ENCODE peak calls at places on chromosomes 1 and 21, in eight cellular contexts. P, W, H, Q, U, Y, D and E are unnamed samples.

GRCh38 chr1:64984737-64985136 is 18.4 kb upstream of the JAK1 start:
- DNase-seq in W (no peak), P (no peak), D (no peak), Q (no peak), H (no peak), Y (no peak), U (no peak), E (no peak)

GRCh38 chr1:26784023-26784871 is 3.5 kb upstream of the PIGV start:
- DNase-seq in W (peak; percentile 67), P (peak; percentile 76), D (peak; percentile 26), U (peak; percentile 98), Y (no peak), Q (no peak), H (peak; percentile 80), E (no peak)

GRCh38 chr1:76928511-76928910 is 61.2 kb downstream of the ST6GALNAC5 start:
- DNase-seq in D (no peak), Q (no peak), H (no peak), U (no peak), P (no peak), W (no peak), Y (no peak), E (no peak)

GRCh38 chr21:45330075-45330781 is 42.5 kb upstream of the POFUT2 start:
- DNase-seq in U (peak; percentile 87), Q (no peak), H (peak; percentile 88), W (peak; percentile 70), P (peak; percentile 75), D (no peak), Y (no peak), E (no peak)

GRCh38 chr1:205326812-205327466 is 5.4 kb upstream of the NUAK2 start:
- DNase-seq in Q (no peak), P (no peak), W (no peak), H (peak; percentile 56), D (no peak), U (no peak), Y (no peak), E (no peak)

GRCh38 chr1:206029484-206029883 is 5.8 kb upstream of the CTSE start:
- DNase-seq in P (no peak), Y (no peak), W (peak; percentile 64), U (peak; percentile 25), Q (no peak), D (no peak), H (peak; percentile 20), E (no peak)

GRCh38 chr1:189424746-189425331 is 1052.8 kb downstream of the BRINP3 start:
- DNase-seq in U (peak; percentile 5), D (peak; percentile 4), W (no peak), Q (no peak), H (peak; percentile 40), P (no peak), Y (no peak), E (no peak)

GRCh38 chr1:234106032-234106431 is 201.6 kb downstream of the SLC35F3 start:
- DNase-seq in Y (no peak), Q (no peak), D (no peak), H (no peak), W (no peak), P (no peak), U (no peak), E (no peak)

GRCh38 chr1:11062965-11063401 is 3.2 kb upstream of the SRM start:
- DNase-seq in H (no peak), P (no peak), Y (no peak), W (no peak), Q (no peak), D (no peak), U (no peak), E (no peak)

GRCh38 chr1:149844650-149845255 is 54.6 kb upstream of the BOLA1 start:
- DNase-seq in P (no peak), D (peak; percentile 1), U (no peak), H (no peak), Y (no peak), Q (no peak), W (no peak), E (no peak)

GRCh38 chr1:21823206-21823979 is 11.3 kb downstream of the LDLRAD2 start:
- DNase-seq in P (no peak), Q (no peak), U (no peak), Y (no peak), H (no peak), W (no peak), D (no peak), E (no peak)

GRCh38 chr1:66446261-66447001 is 87.5 kb upstream of the SGIP1 start:
- DNase-seq in D (peak; percentile 76), P (no peak), Y (no peak), U (peak; percentile 82), W (peak; percentile 23), H (peak; percentile 76), Q (no peak), E (peak; percentile 74)

GRCh38 chr1:53593758-53594380 is 134.7 kb downstream of the DMRTB1 start:
- DNase-seq in P (peak; percentile 16), Q (peak; percentile 35), H (no peak), W (no peak), D (peak; percentile 87), Y (no peak), U (peak; percentile 27), E (no peak)

GRCh38 chr21:42844411-42845113 is 34.8 kb downstream of the WDR4 start:
- DNase-seq in Y (no peak), H (no peak), D (no peak), P (peak; percentile 10), U (no peak), W (no peak), Q (no peak), E (no peak)

GRCh38 chr1:210676539-210676938 is 347.8 kb downstream of the HHAT start:
- DNase-seq in U (no peak), P (no peak), Q (no peak), H (no peak), D (no peak), W (no peak), Y (no peak), E (no peak)

DNA sequence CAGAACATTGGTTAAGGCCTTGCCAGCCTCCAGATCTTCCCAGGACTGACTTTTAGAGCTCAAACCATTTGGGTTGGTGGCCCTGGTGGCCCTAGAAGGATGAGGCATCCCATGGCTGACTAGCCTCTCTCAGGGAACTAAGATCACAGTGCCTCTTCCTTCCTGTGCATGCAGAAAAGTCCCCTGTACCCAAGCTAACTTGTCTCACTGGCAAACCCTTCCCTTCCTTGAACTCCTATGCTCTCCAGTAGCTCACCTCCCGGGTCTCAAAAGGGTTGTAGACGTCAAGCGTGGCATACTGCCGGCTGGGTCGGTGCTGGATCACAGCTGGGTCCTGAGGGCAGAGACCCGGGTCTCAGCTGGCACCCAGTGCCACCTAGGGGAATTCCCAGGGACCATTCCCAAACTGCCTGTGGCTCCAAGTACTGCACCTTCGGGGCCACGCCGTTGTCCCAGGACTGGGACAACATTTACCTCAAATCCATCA is 716 bp downstream of the SCAMP3 start:
- DNase-seq in Q (no peak), D (no peak), U (no peak), W (no peak), Y (no peak), P (peak; percentile 29), H (peak; percentile 15), E (no peak)
- TF ChIP-seq CTCF in Q (no peak), D (peak; percentile 27), U (no peak), W (no peak), Y (no peak), P (peak; percentile 14), H (no peak), E (peak; percentile 27)

GRCh38 chr21:20949884-20950283 is 48.3 kb upstream of the NCAM2 start:
- DNase-seq in Y (no peak), P (no peak), H (no peak), Q (no peak), U (no peak), W (no peak), D (no peak), E (no peak)

GRCh38 chr21:20942523-20942922 is 55.7 kb upstream of the NCAM2 start:
- DNase-seq in W (no peak), H (no peak), Q (no peak), Y (no peak), D (no peak), P (no peak), U (no peak), E (no peak)

GRCh38 chr21:20943476-20944085 is 54.6 kb upstream of the NCAM2 start:
- DNase-seq in Y (no peak), W (no peak), Q (no peak), H (no peak), U (no peak), P (no peak), D (no peak), E (no peak)

DNA sequence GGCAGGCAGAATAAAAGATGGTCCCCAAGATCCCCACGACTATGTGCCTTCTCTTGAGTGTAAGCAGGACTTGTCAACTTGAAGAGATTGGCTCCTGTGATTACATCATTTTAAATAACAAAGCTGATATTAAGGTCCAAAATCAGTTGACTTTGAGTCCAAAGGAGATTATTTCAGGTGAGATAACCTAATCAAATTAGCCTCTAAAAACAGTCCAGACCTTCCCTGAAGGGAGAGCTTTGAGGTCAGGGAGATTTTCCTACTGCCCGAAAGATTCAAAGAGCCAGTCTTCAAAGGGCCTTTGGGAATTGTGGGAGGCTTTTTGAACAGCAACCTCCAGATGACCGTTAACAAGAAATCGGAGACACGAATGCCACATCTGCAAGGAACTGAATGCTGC is 51.5 kb upstream of the NCAM2 start:
- DNase-seq in H (no peak), W (no peak), D (no peak), Y (no peak), Q (no peak), U (no peak), P (no peak), E (no peak)
- H3K4me1 ChIP-seq in H (no peaks in the 10 kb centered on the region), W (no peaks in the 10 kb centered on the region), D (no peaks in the 10 kb centered on the region), Y (no peaks in the 10 kb centered on the region), Q (no peaks in the 10 kb centered on the region), U (no peaks in the 10 kb centered on the region), P (no peaks in the 10 kb centered on the region), E (no peaks in the 10 kb centered on the region)

DNA sequence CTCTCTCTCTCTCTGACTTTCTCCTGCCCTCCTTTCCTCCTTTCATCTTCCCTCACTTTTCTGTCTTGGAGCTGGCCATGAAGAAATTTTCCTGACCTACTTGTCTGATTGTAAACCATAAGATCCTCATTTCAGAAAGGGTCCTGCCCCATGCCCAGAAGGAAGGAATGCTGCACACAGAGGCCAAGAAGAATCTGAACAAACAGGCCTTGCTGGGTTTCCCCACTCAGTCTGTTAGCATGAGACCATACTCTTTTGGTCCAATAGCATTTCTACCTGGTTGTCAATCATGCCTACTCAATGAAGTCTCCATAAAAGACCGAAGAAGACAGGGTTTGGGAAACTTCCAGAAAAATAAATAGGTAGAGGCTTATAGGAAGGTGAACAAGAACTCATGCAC is 128.7 kb downstream of the MAB21L3 start:
- DNase-seq in U (no peak), P (no peak), Y (no peak), W (no peak), D (no peak), Q (no peak), H (no peak), E (no peak)
- TF ChIP-seq CTCF in U (no peak), P (no peak), Y (no peak), W (no peak), D (no peak), Q (no peak), H (no peak), E (no peak)

DNA sequence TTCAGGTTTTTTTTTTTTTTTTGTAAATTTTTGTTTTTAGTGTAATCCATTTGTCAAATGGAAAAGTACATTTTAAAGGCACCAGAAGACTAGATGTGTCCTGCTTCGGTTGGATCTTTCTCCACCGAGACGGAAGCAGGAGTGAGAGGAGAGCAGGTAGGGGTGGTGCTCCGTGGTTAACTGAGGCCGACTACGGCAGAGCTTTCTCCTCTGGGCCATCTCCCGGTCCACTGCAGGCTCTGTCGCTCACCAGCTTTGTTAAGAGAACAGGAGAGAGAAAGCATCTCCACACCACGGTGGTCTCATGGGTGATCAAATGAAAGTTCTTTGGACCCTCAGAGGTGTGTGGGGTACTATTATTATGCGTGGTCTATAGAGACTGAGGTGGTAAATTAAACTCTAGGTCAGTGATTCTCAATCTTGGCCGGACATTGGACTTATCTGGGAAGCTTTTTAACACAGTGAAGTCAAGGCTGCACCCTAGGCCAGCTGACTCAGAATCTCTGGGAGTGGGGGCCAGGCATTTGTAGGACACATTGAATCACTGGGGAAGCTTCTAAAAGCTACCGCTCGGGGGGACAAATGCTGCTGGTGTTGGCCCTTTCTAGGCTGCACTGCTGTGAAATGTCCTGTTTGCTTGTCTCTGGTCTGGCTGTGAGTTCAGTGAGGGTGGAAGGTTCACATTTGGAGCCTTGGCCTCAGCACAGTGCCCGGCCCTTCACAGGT is 25.0 kb downstream of the ABCA4 start:
- DNase-seq in P (no peak), Q (no peak), W (peak; percentile 65), H (peak; percentile 68), Y (no peak), U (peak; percentile 47), D (no peak), E (no peak)
- H3K4me1 ChIP-seq in P (peaks cover 13% of the 10 kb centered on the region), Q (peaks cover 22% of the 10 kb centered on the region), W (peaks cover 15% of the 10 kb centered on the region), H (peaks cover 31% of the 10 kb centered on the region), Y (peaks cover 16% of the 10 kb centered on the region), U (peaks cover 35% of the 10 kb centered on the region), D (peaks cover 34% of the 10 kb centered on the region), E (peaks cover 10% of the 10 kb centered on the region)